ENCODE peak calls at places on chromosomes 2 and 18, in five cellular contexts. K is T-helper 1 cell; I is stimulated activated CD4-positive, alpha-beta T cell treated with anti-CD3 and anti-CD28 coated beads, Interleukin-2, amount 100 ng/mL, for 24 hours; Z is AG04449; U is coronary artery. Y is an unnamed sample.

GRCh38 chr2:110748489-110748867 is 16.1 kb downstream of the ACOXL start:
- DNase-seq in U (no peak), K (peak; percentile 22), I (peak; percentile 70), Z (no peak), Y (no peak)

GRCh38 chr18:48408111-48408726 is 964 bp downstream of the ZBTB7C start:
- DNase-seq in I (no peak), U (no peak), K (no peak), Z (no peak), Y (no peak)

GRCh38 chr2:223944704-223945531 is at the start of gene WDFY1:
- DNase-seq in Z (no peak), K (peak; percentile 61), I (peak; percentile 80), U (peak; percentile 89), Y (peak; percentile 87)

GRCh38 chr2:218323526-218324472 is 31.5 kb upstream of the TMBIM1 start:
- DNase-seq in K (no peak), Z (no peak), I (no peak), U (no peak), Y (peak; percentile 59)

GRCh38 chr2:12950957-12951656 is 234.4 kb downstream of the TRIB2 start:
- DNase-seq in I (no peak), K (no peak), Z (no peak), U (no peak), Y (peak; percentile 56)

GRCh38 chr2:232870002-232870765 is at the start of gene SNORC:
- DNase-seq in Z (no peak), I (no peak), K (no peak), U (peak; percentile 33), Y (no peak)

GRCh38 chr2:149169653-149170052 is 131.2 kb downstream of the LYPD6B start:
- DNase-seq in U (no peak), K (no peak), Z (no peak), I (no peak), Y (peak; percentile 81)

GRCh38 chr2:109213646-109214417 is 84.8 kb downstream of the SH3RF3 start:
- DNase-seq in U (no peak), I (peak; percentile 50), K (peak; percentile 51), Z (no peak), Y (peak; percentile 98)

GRCh38 chr2:110807520-110807919 is 75.1 kb downstream of the ACOXL start:
- DNase-seq in K (no peak), I (no peak), U (no peak), Z (no peak), Y (no peak)

Y was measured in HT1080.